ENCODE peak calls at places on chromosomes 6 and 20, in six cellular contexts. B, H, G, A, T and U are unnamed samples.

GRCh38 chr6:96234476-96234875 is 218.7 kb downstream of the FUT9 start:
- DNase-seq in B (no peak), H (no peak), G (no peak), A (no peak), T (no peak), U (no peak)

GRCh38 chr6:34132486-34133185 is 13.3 kb downstream of the GRM4 start:
- DNase-seq in B (peak), H (no peak), G (peak), A (no peak), T (no peak), U (no peak)

GRCh38 chr6:90369024-90369519 is 72.4 kb upstream of the BACH2 start:
- DNase-seq in B (peak), H (peak), G (peak), A (no peak), T (peak), U (no peak)

GRCh38 chr6:126253421-126253820 is 86.5 kb upstream of the CENPW start:
- DNase-seq in B (no peak), H (no peak), G (no peak), A (no peak), T (no peak), U (no peak)

GRCh38 chr20:2750343-2751251 is 49.8 kb downstream of the CPXM1 start:
- DNase-seq in B (peak), H (peak), G (peak), A (no peak), T (peak), U (no peak)

GRCh38 chr6:110560239-110561015 is 84.0 kb upstream of the SLC22A16 start:
- DNase-seq in B (no peak), H (no peak), G (no peak), A (no peak), T (no peak), U (no peak)

GRCh38 chr6:111591370-111591900 is 14.2 kb downstream of the TRAF3IP2 start:
- DNase-seq in B (peak), H (peak), G (peak), A (peak), T (peak), U (peak)

GRCh38 chr6:142482973-142483372 is 181.2 kb downstream of the ADGRG6 start:
- DNase-seq in B (no peak), H (no peak), G (no peak), A (no peak), T (no peak), U (no peak)

GRCh38 chr6:69116658-69117057 is 481.6 kb downstream of the ADGRB3 start:
- DNase-seq in B (no peak), H (no peak), G (no peak), A (no peak), T (no peak), U (no peak)

GRCh38 chr20:38125157-38126056 is 39.7 kb downstream of the TGM2 start:
- DNase-seq in B (peak), H (peak), G (no peak), A (no peak), T (peak), U (peak)
- TF ChIP-seq EP300 in B (no peak), H (no peak), G (no peak), A (peak), T (no peak), U (no peak)

DNA sequence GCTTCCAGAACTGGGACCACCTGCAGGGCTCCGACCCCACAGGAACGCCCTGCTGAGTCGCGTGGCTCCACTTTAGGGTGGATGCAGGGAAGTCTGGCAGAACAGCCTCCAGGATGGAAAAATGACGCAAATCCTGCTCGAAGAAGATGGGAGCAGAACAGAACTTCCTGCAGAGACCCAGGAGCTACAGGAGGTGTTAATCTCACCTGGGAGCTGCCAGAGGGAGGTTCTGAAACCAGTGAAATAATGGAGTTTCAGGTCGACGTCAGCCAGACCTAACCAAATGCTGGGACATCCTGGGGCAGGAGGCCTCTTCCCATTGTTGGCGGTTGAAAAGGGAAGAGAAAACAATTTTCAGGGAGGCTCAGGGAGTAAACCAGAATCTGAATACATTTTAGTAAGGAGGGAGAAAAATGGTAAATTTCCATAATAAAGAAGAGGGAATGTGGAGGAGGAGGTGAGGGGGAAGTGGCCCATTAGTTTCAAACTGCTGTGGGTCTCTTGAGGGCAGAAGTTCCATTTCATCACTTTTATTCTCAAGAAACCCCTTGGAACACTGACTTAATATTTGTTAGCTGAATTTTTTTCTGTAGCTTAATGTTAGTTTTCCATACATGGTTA is 558.4 kb upstream of the CDH4 start:
- DNase-seq in B (no peak), H (no peak), G (no peak), A (no peak), T (no peak), U (no peak)
- TF ChIP-seq CTCF in B (no peak), H (no peak), G (no peak), A (no peak), T (no peak), U (no peak)

DNA sequence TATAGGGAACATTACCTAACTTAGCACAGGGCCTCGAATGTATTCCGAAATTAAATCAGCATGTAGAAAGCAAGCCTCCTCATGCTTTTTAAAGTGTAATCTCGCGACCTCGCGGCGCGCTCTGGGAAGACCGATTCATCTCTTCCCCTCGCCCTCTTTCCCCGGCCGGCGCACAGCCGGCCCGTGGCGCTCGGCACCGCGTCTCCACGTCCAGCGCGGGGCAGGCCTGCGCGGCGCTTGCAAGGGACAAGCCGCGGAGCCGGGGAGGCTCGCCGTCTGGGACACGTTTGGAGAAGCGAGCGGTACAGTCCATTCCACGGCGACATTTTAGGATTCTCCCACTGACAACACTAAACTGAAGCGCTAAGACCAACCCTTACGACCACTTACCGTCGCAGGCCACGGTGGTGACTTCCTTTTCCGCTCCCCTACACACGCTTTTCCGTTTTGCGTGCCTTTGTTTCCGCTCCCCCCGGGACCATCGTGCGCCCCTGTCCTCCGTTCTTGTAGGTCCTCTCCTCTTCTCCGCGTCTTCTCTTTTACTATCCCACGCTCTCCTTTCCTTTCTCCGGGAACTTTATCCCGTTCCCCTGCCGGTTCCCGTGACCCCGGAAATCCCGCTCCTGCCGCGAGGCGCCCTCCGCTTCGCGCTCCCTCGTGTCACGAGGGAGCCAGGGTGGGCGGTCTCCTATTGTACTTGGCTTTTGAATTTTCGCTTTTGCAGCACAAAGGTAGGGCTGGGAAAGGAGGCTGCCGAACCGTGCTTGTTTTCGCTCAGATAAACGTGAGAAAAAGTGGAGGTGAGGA is at the start of gene ECHDC1:
- DNase-seq in B (peak), H (peak), G (peak), A (peak), T (peak), U (no peak)
- TF ChIP-seq EP300 in B (no peak), H (no peak), G (no peak), A (no peak), T (no peak), U (no peak)

DNA sequence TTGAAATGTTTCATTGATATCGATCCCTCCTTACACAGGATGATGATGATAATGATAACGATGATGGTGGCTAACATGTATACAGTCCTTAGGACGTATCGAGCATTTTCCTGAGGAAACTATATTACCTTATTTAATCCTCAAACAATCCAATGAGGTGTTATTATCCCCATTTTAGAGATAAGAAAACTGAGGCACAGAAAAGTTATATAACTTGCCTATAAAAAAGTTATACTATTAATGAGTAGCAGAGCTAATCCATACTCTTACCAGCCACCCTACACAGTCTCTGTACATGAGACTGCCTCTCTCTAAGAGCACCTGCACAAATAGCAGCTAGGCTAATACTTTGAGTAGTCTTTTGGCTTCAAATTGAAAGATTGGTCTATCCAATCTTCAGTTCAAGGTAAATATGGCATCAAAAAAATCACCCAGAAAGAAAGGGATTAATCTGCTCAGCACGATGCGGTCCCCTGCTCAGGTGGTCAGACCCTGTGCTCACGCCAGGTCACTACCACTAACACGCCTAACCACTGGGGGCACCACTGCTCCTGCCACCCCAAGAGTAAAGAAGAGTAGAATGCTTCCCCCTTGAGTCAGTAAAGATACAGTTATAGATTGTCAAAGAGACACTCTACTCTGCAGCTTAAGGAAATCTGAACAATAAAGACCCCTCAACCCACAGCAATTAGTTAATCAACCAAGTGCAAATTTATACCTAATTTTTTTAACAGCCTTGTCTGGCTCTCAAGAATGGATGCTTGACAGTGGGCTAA is 15.0 kb downstream of the GABBR1 start:
- DNase-seq in B (no peak), H (no peak), G (peak), A (peak), T (no peak), U (no peak)
- TF ChIP-seq CTCF in B (no peak), H (no peak), G (peak), A (no peak), T (no peak), U (no peak)

GRCh38 chr6:154606457-154606856 is 96.0 kb upstream of the CNKSR3 start:
- DNase-seq in B (no peak), H (no peak), G (no peak), A (no peak), T (no peak), U (no peak)

GRCh38 chr6:154605207-154605877 is 94.9 kb upstream of the CNKSR3 start:
- DNase-seq in B (no peak), H (no peak), G (no peak), A (no peak), T (no peak), U (no peak)

GRCh38 chr6:154602296-154602695 is 91.8 kb upstream of the CNKSR3 start:
- DNase-seq in B (no peak), H (no peak), G (no peak), A (no peak), T (no peak), U (no peak)

GRCh38 chr6:154602708-154603107 is 92.2 kb upstream of the CNKSR3 start:
- DNase-seq in B (no peak), H (no peak), G (no peak), A (no peak), T (no peak), U (no peak)

GRCh38 chr6:154604120-154604519 is 93.6 kb upstream of the CNKSR3 start:
- DNase-seq in B (no peak), H (no peak), G (no peak), A (no peak), T (no peak), U (no peak)
- TF ChIP-seq EP300 in B (no peak), H (no peak), G (no peak), A (no peak), T (no peak), U (no peak)

GRCh38 chr20:50642288-50642803 is 49.0 kb downstream of the RIPOR3 start:
- DNase-seq in B (no peak), H (no peak), G (no peak), A (no peak), T (no peak), U (no peak)

GRCh38 chr20:50649587-50649986 is 41.8 kb downstream of the RIPOR3 start:
- DNase-seq in B (no peak), H (no peak), G (no peak), A (peak), T (no peak), U (no peak)

GRCh38 chr20:50645253-50646068 is 45.9 kb downstream of the RIPOR3 start:
- DNase-seq in B (peak), H (peak), G (peak), A (no peak), T (peak), U (peak)

GRCh38 chr20:50648651-50649050 is 42.7 kb downstream of the RIPOR3 start:
- DNase-seq in B (no peak), H (no peak), G (no peak), A (no peak), T (no peak), U (no peak)

DNA sequence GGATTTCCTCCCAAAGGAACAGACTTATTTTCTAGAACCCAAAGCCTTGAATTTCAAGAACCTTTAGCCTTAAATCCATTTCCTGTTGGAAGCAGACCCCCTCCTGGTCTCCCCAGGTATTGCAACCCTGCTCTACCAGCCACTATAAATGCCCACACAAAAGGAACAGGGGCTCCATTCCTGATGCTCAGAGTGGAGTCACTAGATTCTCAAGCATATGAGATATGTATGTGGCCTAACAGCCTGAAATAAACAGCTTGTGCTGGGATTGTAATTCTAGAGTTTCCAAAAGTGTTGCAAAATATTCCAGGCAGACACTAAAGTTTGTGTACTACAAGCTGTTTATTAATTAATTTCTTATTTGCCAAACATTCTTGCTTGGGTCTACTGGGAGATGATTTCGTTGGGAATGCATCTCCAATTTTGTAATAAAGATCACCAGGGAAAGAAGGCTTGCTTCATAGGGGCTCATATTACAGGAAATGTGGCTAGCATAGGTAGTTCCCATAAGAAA is 44.8 kb downstream of the RIPOR3 start:
- DNase-seq in B (no peak), H (no peak), G (no peak), A (no peak), T (no peak), U (no peak)
- TF ChIP-seq CTCF in B (no peak), H (no peak), G (peak), A (peak), T (peak), U (peak)

DNA sequence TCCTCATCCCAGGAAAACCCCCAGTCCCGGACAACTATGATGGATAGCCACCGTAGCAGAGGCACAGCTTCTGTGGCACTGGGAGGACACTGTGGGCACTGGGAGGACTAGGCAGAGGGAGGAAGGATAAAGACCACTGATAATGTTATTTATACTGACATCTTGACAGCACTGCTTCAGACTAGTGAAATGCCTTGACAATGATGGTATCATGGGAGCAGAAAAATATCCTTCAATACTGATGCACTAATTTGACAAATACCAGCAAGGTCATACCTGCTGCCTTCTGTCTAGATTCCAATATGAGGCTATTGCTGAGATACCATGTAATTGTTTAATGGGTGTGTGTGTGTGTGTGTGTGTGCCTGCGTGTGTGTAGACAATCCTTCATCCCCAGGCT is 148.6 kb downstream of the PHACTR1 start:
- DNase-seq in B (no peak), H (no peak), G (no peak), A (no peak), T (no peak), U (no peak)
- TF ChIP-seq EP300 in B (no peak), H (no peak), G (no peak), A (no peak), T (no peak), U (no peak)

GRCh38 chr6:14806101-14806500 is 439.8 kb upstream of the JARID2 start:
- DNase-seq in B (no peak), H (no peak), G (no peak), A (no peak), T (no peak), U (no peak)

GRCh38 chr6:14804001-14804401 is 441.9 kb upstream of the JARID2 start:
- DNase-seq in B (no peak), H (no peak), G (no peak), A (peak), T (no peak), U (no peak)

GRCh38 chr6:14802761-14803160 is 443.1 kb upstream of the JARID2 start:
- DNase-seq in B (no peak), H (no peak), G (no peak), A (no peak), T (no peak), U (no peak)

GRCh38 chr6:14807130-14807529 is 438.7 kb upstream of the JARID2 start:
- DNase-seq in B (no peak), H (no peak), G (no peak), A (no peak), T (no peak), U (no peak)

GRCh38 chr6:14804444-14805210 is 441.2 kb upstream of the JARID2 start:
- DNase-seq in B (peak), H (peak), G (no peak), A (peak), T (peak), U (no peak)
- TF ChIP-seq CTCF in B (no peak), H (no peak), G (no peak), A (no peak), T (no peak), U (no peak)

GRCh38 chr20:58374906-58375760 is 13.9 kb upstream of the VAPB start:
- DNase-seq in B (no peak), H (no peak), G (no peak), A (no peak), T (no peak), U (no peak)
- TF ChIP-seq EP300 in B (no peak), H (no peak), G (no peak), A (no peak), T (no peak), U (no peak)

GRCh38 chr20:62702886-62703852 is 5.5 kb upstream of the NTSR1 start:
- DNase-seq in B (no peak), H (peak), G (peak), A (no peak), T (no peak), U (no peak)
- TF ChIP-seq CTCF in B (no peak), H (no peak), G (peak), A (peak), T (no peak), U (peak)